ENCODE peak calls at places on chromosomes 16 and 17, in eight cellular contexts. K is CD8-positive, alpha-beta T cell; L is BE2C; J is GM23248; F is endodermal cell; D is mammary epithelial cell; G is cardiac muscle cell; A is HCT116. I is an unnamed sample.

GRCh38 chr16:2178321-2179106 is 17.9 kb downstream of the CASKIN1 start:
- DNase-seq in K (no peak), D (no peak), F (peak; percentile 94), J (peak; percentile 55), G (peak; percentile 44), L (peak; percentile 65), A (no peak), I (peak; percentile 36)

GRCh38 chr17:39196820-39197331 is 593 bp downstream of the CACNB1 start:
- DNase-seq in D (no peak), K (no peak), J (peak; percentile 63), A (no peak), G (no peak), L (peak; percentile 32), F (peak; percentile 80), I (no peak)

GRCh38 chr16:57042157-57043111 is 49.9 kb upstream of the CPNE2 start:
- DNase-seq in K (peak; percentile 68), D (peak; percentile 75), A (no peak), F (no peak), J (no peak), G (no peak), L (no peak), I (peak; percentile 65)

GRCh38 chr16:28549301-28549899 is 4.3 kb upstream of the SGF29 start:
- DNase-seq in A (peak; percentile 33), D (peak; percentile 33), F (no peak), J (peak; percentile 68), L (no peak), G (peak; percentile 68), K (no peak), I (no peak)

GRCh38 chr17:9948967-9949366 is 43.9 kb upstream of the RCVRN start:
- DNase-seq in G (no peak), J (no peak), F (no peak), L (no peak), D (no peak), K (no peak), A (no peak), I (no peak)

GRCh38 chr16:70800798-70801480 is at the start of gene VAC14:
- DNase-seq in A (peak; percentile 87), F (peak; percentile 98), G (peak; percentile 87), K (peak; percentile 97), L (peak; percentile 93), D (peak; percentile 93), J (peak; percentile 96), I (peak; percentile 98)

GRCh38 chr16:11076259-11077018 is 132.1 kb downstream of the CLEC16A start:
- DNase-seq in J (no peak), F (no peak), D (no peak), G (no peak), L (no peak), A (no peak), K (peak; percentile 21), I (no peak)

GRCh38 chr16:88837806-88838205 is 18.9 kb downstream of the GALNS start:
- DNase-seq in K (no peak), F (no peak), G (no peak), J (no peak), A (no peak), D (no peak), L (no peak), I (no peak)

GRCh38 chr17:45170976-45171337 is 9.3 kb downstream of the HEXIM2 start:
- DNase-seq in L (peak; percentile 43), D (peak; percentile 99), J (peak; percentile 96), G (peak; percentile 83), A (peak; percentile 44), F (peak; percentile 63), K (no peak), I (no peak)

GRCh38 chr16:4087990-4088577 is 28.2 kb downstream of the ADCY9 start:
- DNase-seq in F (no peak), J (no peak), D (no peak), K (no peak), A (no peak), L (no peak), G (no peak), I (no peak)

GRCh38 chr16:4089251-4089810 is 26.9 kb downstream of the ADCY9 start:
- DNase-seq in D (no peak), J (no peak), K (no peak), F (no peak), L (no peak), G (no peak), A (no peak), I (no peak)

GRCh38 chr16:4086153-4086552 is 30.1 kb downstream of the ADCY9 start:
- DNase-seq in G (no peak), J (no peak), D (no peak), A (no peak), K (no peak), F (no peak), L (peak; percentile 68), I (no peak)

GRCh38 chr16:4085405-4085970 is 30.8 kb downstream of the ADCY9 start:
- DNase-seq in F (no peak), G (no peak), D (no peak), L (no peak), J (no peak), A (peak; percentile 13), K (no peak), I (no peak)

GRCh38 chr16:4087099-4087885 is 28.9 kb downstream of the ADCY9 start:
- DNase-seq in A (no peak), K (no peak), D (no peak), G (no peak), L (no peak), F (no peak), J (no peak), I (no peak)
- H3K4me1 ChIP-seq in A (peaks cover 20% of the 10 kb centered on the region), K (peaks cover 7% of the 10 kb centered on the region), D (no peaks in the 10 kb centered on the region), G (peaks cover 8% of the 10 kb centered on the region), L (no peaks in the 10 kb centered on the region), F (no peaks in the 10 kb centered on the region), J (peaks cover 9% of the 10 kb centered on the region), I (peaks cover 6% of the 10 kb centered on the region)

DNA sequence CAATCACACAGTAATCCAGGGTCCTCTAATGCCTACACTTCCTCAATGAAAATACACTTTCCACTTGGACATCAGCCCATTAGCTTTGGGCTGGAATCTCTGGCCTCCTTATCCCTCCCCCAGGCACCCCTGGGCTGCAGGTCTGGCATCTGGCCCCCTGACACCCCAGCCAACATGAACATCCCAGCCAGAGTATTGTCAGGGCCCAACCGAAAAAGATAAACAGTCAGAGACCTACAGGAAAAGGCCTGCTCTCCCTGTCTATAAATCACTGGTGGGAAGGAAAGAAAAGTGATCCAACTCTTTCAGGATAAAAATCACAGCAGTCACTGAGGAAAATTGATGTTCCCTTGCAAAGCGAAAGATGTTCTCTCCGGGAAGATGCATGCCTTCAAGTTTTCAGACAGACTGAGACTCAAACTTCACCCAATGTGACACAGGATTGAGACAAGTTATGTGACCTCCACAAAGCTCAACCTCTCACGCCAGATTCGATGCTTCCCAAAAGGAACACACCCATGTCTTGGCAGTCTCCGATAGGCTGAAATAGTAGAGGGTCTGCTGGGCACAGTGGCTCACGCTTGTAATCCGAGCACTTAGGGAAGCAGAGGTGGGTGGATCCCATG is 22.3 kb downstream of the ZFHX3 start:
- DNase-seq in L (peak; percentile 57), F (peak; percentile 48), A (no peak), G (peak; percentile 38), K (no peak), D (no peak), J (no peak), I (no peak)
- H3K9me3 ChIP-seq in L (no peaks in the 10 kb centered on the region), F (no peaks in the 10 kb centered on the region), A (no peaks in the 10 kb centered on the region), G (no peaks in the 10 kb centered on the region), K (no peaks in the 10 kb centered on the region), D (no peaks in the 10 kb centered on the region), J (no peaks in the 10 kb centered on the region), I (no peaks in the 10 kb centered on the region)

DNA sequence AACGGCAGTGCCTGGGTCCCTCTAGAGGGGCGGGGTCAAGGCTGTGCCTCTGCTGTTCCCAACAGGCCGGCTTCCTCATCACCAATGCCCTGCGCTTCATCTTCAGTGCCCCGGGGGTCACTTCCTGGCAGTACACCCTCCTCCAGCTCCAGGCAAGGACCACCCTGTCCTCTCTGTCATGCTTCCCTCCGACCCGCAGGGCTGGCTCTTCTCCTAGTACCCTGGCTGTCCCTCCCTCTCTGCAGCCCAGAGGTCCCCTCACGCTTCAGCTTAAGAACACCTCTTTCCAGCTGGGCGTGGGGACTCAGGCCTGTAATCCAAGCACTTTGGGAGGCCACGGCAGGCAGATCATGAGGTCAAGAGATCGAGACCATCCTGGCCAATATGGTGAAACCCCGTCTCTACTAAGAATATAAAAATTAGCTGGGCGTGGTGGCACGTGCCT is 25.8 kb downstream of the CASKIN2 start:
- DNase-seq in D (no peak), G (no peak), K (no peak), A (no peak), F (no peak), J (no peak), L (no peak), I (no peak)
- H3K4me1 ChIP-seq in D (no peaks in the 10 kb centered on the region), G (no peaks in the 10 kb centered on the region), K (peaks cover 25% of the 10 kb centered on the region), A (no peaks in the 10 kb centered on the region), F (no peaks in the 10 kb centered on the region), J (no peaks in the 10 kb centered on the region), L (no peaks in the 10 kb centered on the region), I (peaks cover 24% of the 10 kb centered on the region)

GRCh38 chr17:22470411-22471175 is 778.3 kb downstream of the KCNJ18 start:
- DNase-seq in D (no peak), A (no peak), J (no peak), K (no peak), L (no peak), F (no peak), G (no peak), I (no peak)
- H3K9me3 ChIP-seq in D (peaks cover 27% of the 10 kb centered on the region), A (no peaks in the 10 kb centered on the region), J (no peaks in the 10 kb centered on the region), K (no peaks in the 10 kb centered on the region), L (no peaks in the 10 kb centered on the region), F (peaks cover 67% of the 10 kb centered on the region), G (no peaks in the 10 kb centered on the region), I (no peaks in the 10 kb centered on the region)

DNA sequence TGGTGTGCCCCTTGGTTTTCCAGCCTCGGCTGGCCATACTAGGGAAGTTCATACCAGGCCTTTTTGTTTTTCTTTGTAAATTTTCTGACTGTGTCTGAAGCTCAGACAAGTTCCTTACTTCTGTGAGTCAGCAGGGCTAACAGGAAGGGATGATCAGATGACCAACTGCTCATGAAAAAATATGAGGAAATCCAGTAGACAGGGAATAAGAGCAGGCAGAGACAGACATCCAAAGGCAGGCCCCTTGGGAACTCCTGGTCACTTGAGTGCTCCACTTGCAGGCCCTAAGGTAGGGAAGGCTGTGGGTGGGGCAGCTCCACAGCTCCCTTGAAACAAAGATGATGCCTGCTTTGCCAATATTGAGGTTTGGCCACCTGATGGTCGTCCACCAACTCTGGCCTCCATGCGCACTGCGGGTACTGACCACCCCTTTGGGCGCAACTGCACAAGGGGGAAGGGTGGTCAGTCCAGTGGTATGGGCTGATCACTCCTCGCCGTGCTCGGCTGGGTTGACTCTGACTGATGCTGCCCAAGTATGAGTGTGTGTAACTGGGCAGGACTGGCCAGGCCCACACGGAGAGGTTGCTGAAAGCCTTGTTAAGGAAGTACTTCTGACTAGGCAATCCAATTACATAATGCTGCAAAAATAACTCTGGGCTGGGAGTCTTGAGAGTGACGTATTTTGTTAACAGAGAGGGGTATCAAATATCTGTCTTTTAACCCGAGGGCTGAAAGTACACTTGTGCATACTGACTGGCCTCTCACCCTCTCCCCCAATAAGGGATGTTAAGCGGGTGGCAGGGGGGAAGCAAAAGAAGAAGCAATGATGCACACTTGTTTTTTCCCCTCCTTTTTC is 20.8 kb upstream of the ZFHX3 start:
- DNase-seq in A (no peak), K (no peak), G (peak; percentile 94), J (peak; percentile 95), L (peak; percentile 55), D (peak; percentile 85), F (peak; percentile 43), I (no peak)
- H3K4me1 ChIP-seq in A (peaks cover 15% of the 10 kb centered on the region), K (no peaks in the 10 kb centered on the region), G (peaks cover 16% of the 10 kb centered on the region), J (peaks cover 30% of the 10 kb centered on the region), L (peaks cover 15% of the 10 kb centered on the region), D (peaks cover 48% of the 10 kb centered on the region), F (peaks cover 3% of the 10 kb centered on the region), I (no peaks in the 10 kb centered on the region)

I was measured in CD8-positive, alpha-beta memory T cell.